ENCODE peak calls at places on chromosomes 11 and 22, in five cellular contexts. V, J, T, Q and Z are unnamed samples.

GRCh38 chr22:43404673-43405385 is 7.0 kb upstream of the MPPED1 start:
- DNase-seq in J (no peak), V (no peak), T (no peak), Q (no peak), Z (no peak)

GRCh38 chr22:19143967-19144400 is 467 bp downstream of the ESS2 start:
- DNase-seq in J (no peak), Q (no peak), V (peak; percentile 6), T (peak; percentile 11), Z (no peak)

GRCh38 chr11:101133190-101133589 is 3.6 kb upstream of the PGR start:
- DNase-seq in T (no peak), Q (no peak), J (no peak), V (no peak), Z (no peak)

GRCh38 chr11:116535954-116536353 is 236.8 kb downstream of the BUD13 start:
- DNase-seq in J (no peak), V (no peak), Q (no peak), T (no peak), Z (no peak)

GRCh38 chr22:45927059-45927458 is 49.9 kb downstream of the WNT7B start:
- DNase-seq in T (no peak), J (no peak), V (no peak), Q (no peak), Z (no peak)

GRCh38 chr22:23525510-23525909 is 54.6 kb downstream of the IGLL1 start:
- DNase-seq in T (no peak), J (no peak), V (no peak), Q (no peak), Z (no peak)

GRCh38 chr11:123475478-123475877 is 45.4 kb downstream of the GRAMD1B start:
- DNase-seq in V (no peak), J (no peak), T (peak; percentile 7), Q (no peak), Z (no peak)

GRCh38 chr11:29937526-29937925 is 79.3 kb downstream of the KCNA4 start:
- DNase-seq in J (no peak), T (no peak), V (peak; percentile 48), Q (no peak), Z (no peak)

GRCh38 chr22:27531782-27532530 is 269.6 kb downstream of the MN1 start:
- DNase-seq in Q (no peak), T (peak; percentile 73), V (peak; percentile 35), J (no peak), Z (no peak)

GRCh38 chr22:31938258-31938657 is 6.1 kb upstream of the YWHAH start:
- DNase-seq in Q (no peak), V (no peak), J (no peak), T (no peak), Z (no peak)

GRCh38 chr11:2670541-2671100 is 29.2 kb downstream of the KCNQ1OT1 start:
- DNase-seq in Q (no peak), V (no peak), T (no peak), J (no peak), Z (peak; percentile 58)

GRCh38 chr11:114137838-114138237 is 78.3 kb downstream of the ZBTB16 start:
- DNase-seq in J (no peak), V (no peak), T (no peak), Q (no peak), Z (no peak)

GRCh38 chr11:79708319-79708928 is 267.6 kb upstream of the TENM4 start:
- DNase-seq in J (no peak), V (peak; percentile 45), Q (no peak), T (peak; percentile 73), Z (no peak)

GRCh38 chr11:130369141-130369691 is 54.5 kb upstream of the ZBTB44 start:
- DNase-seq in Q (peak; percentile 63), T (no peak), V (peak; percentile 20), J (peak; percentile 57), Z (peak; percentile 40)

GRCh38 chr11:72745511-72745910 is 6.7 kb downstream of the ARAP1 start:
- DNase-seq in V (no peak), Q (no peak), T (no peak), J (no peak), Z (no peak)

GRCh38 chr11:67698247-67698646 is 23.8 kb upstream of the ALDH3B2 start:
- DNase-seq in V (no peak), Q (no peak), J (no peak), T (no peak), Z (no peak)

GRCh38 chr22:21642584-21643448 is 714 bp downstream of the SDF2L1 start:
- DNase-seq in V (peak; percentile 74), Q (no peak), J (no peak), T (peak; percentile 41), Z (no peak)

GRCh38 chr11:2441171-2441570 is 3.1 kb downstream of the TRPM5 start:
- DNase-seq in J (no peak), T (no peak), Q (no peak), V (no peak), Z (no peak)

GRCh38 chr11:10452211-10452767 is 2.8 kb upstream of the AMPD3 start:
- DNase-seq in Q (no peak), V (no peak), J (peak; percentile 24), T (no peak), Z (no peak)

GRCh38 chr22:29872989-29873388 is 10.0 kb upstream of the MTMR3 start:
- DNase-seq in T (no peak), V (no peak), J (no peak), Q (no peak), Z (no peak)

GRCh38 chr11:65476632-65477270 is 22.1 kb upstream of the MALAT1 start:
- DNase-seq in V (no peak), J (no peak), T (peak; percentile 49), Q (no peak), Z (peak; percentile 87)

GRCh38 chr11:64165482-64165841 is 451 bp downstream of the MACROD1 start:
- DNase-seq in Q (no peak), T (no peak), J (no peak), V (no peak), Z (no peak)

GRCh38 chr11:73164803-73165542 is 22.9 kb upstream of the FCHSD2 start:
- DNase-seq in T (no peak), J (no peak), Q (no peak), V (no peak), Z (no peak)

GRCh38 chr11:8090756-8091155 is 9.7 kb downstream of the TUB start:
- DNase-seq in J (no peak), T (peak; percentile 40), Q (no peak), V (no peak), Z (no peak)

GRCh38 chr11:69892986-69893555 is 73.9 kb upstream of the FGF3 start:
- DNase-seq in V (no peak), J (no peak), T (no peak), Q (no peak), Z (no peak)

GRCh38 chr22:24741357-24741756 is 33.2 kb downstream of the PIWIL3 start:
- DNase-seq in T (no peak), Q (no peak), V (no peak), J (no peak), Z (no peak)

GRCh38 chr11:102546923-102547471 is 16.4 kb upstream of the MMP7 start:
- DNase-seq in J (no peak), T (no peak), Q (no peak), V (peak; percentile 55), Z (no peak)

GRCh38 chr11:867856-868358 is 25.3 kb downstream of the TSPAN4 start:
- DNase-seq in J (no peak), Q (no peak), T (no peak), V (no peak), Z (no peak)

GRCh38 chr11:1573847-1574255 is 1.8 kb upstream of the DUSP8 start:
- DNase-seq in Q (no peak), T (no peak), V (no peak), J (no peak), Z (no peak)